ENCODE peak calls at places on chromosomes 13 and 19, in four cellular contexts. L, Y, O and M are unnamed samples.

GRCh38 chr13:26442541-26442940 is 114.9 kb upstream of the WASF3 start:
- DNase-seq in Y (no peak), O (peak), L (peak), M (no peak)

GRCh38 chr13:76921516-76921915 is 26.8 kb upstream of the ACOD1 start:
- DNase-seq in Y (no peak), L (no peak), O (peak), M (no peak)

GRCh38 chr13:41767801-41768200 is 193.1 kb downstream of the VWA8 start:
- DNase-seq in L (no peak), Y (no peak), O (peak), M (no peak)

GRCh38 chr13:111637365-111637764 is 316.9 kb downstream of the TEX29 start:
- DNase-seq in Y (no peak), O (no peak), L (no peak), M (no peak)

GRCh38 chr19:17332677-17333581 is 1.7 kb downstream of the ANO8 start:
- DNase-seq in L (peak), O (peak), Y (no peak), M (peak)

GRCh38 chr13:59691501-59692066 is 472.1 kb downstream of the DIAPH3 start:
- DNase-seq in O (peak), Y (no peak), L (no peak), M (no peak)

GRCh38 chr13:73106513-73107214 is 47.9 kb downstream of the KLF5 start:
- DNase-seq in L (no peak), O (no peak), Y (no peak), M (no peak)

GRCh38 chr13:28558126-28558525 is 63.2 kb upstream of the FLT1 start:
- DNase-seq in O (peak), L (no peak), Y (no peak), M (no peak)